ENCODE peak calls at places on chromosomes 2 and 18, in eight cellular contexts. X, Z, R, I, Y, P, T and O are unnamed samples.

GRCh38 chr2:166609183-166609959 is 115.3 kb upstream of the SCN7A start:
- DNase-seq in Y (no peak), X (no peak), Z (no peak), R (no peak), T (peak; percentile 25), I (no peak), P (no peak), O (no peak)

GRCh38 chr2:201696151-201696659 is 2.2 kb downstream of the MPP4 start:
- DNase-seq in Y (no peak), X (no peak), P (no peak), Z (peak; percentile 61), R (no peak), T (no peak), I (no peak), O (no peak)

GRCh38 chr2:120993661-120994060 is 258.0 kb downstream of the GLI2 start:
- DNase-seq in Z (no peak), I (no peak), R (peak; percentile 28), P (peak; percentile 5), T (no peak), Y (no peak), X (no peak), O (no peak)

GRCh38 chr2:109647636-109648035 is 33.5 kb downstream of the SOWAHC start:
- DNase-seq in P (no peak), Y (no peak), Z (peak; percentile 42), T (no peak), X (no peak), R (no peak), I (no peak), O (no peak)

GRCh38 chr2:36807223-36807886 is 110.8 kb downstream of the VIT start:
- DNase-seq in T (no peak), Y (no peak), Z (peak; percentile 14), I (no peak), R (no peak), X (no peak), P (peak; percentile 61), O (no peak)

GRCh38 chr2:152370783-152371182 is 35.8 kb downstream of the FMNL2 start:
- DNase-seq in P (no peak), Z (no peak), T (no peak), Y (no peak), X (no peak), I (no peak), R (no peak), O (no peak)

GRCh38 chr2:9287400-9288059 is 80.9 kb downstream of the ASAP2 start:
- DNase-seq in P (no peak), T (no peak), R (no peak), I (no peak), Z (peak; percentile 97), X (no peak), Y (no peak), O (peak; percentile 91)

GRCh38 chr18:22543764-22544163 is 126.0 kb upstream of the CTAGE1 start:
- DNase-seq in T (no peak), Z (peak; percentile 59), X (peak; percentile 23), I (no peak), Y (no peak), P (no peak), R (no peak), O (no peak)

GRCh38 chr2:1718339-1719220 is 25.7 kb downstream of the PXDN start:
- DNase-seq in Z (no peak), X (no peak), Y (no peak), P (no peak), T (no peak), R (peak; percentile 39), I (no peak), O (no peak)

GRCh38 chr18:4433762-4434161 is 21.3 kb downstream of the DLGAP1 start:
- DNase-seq in P (no peak), Y (no peak), Z (no peak), I (no peak), R (no peak), X (no peak), T (no peak), O (no peak)

GRCh38 chr2:240575101-240575965 is 7.0 kb downstream of the RNPEPL1 start:
- DNase-seq in I (no peak), X (peak; percentile 12), T (peak; percentile 59), Z (no peak), R (no peak), Y (peak; percentile 60), P (no peak), O (no peak)

GRCh38 chr2:170822885-170823799 is 6.5 kb downstream of the GAD1 start:
- DNase-seq in P (no peak), Z (no peak), Y (peak; percentile 64), T (no peak), R (no peak), X (no peak), I (no peak), O (no peak)

GRCh38 chr2:96549967-96550786 is 13.6 kb downstream of the ARID5A start:
- DNase-seq in Z (no peak), R (peak; percentile 97), X (peak; percentile 64), Y (no peak), I (no peak), T (peak; percentile 84), P (peak; percentile 74), O (no peak)

GRCh38 chr2:121501070-121501469 is 29.6 kb upstream of the RNU4ATAC start:
- DNase-seq in Y (no peak), X (no peak), I (no peak), T (no peak), Z (peak; percentile 72), R (no peak), P (no peak), O (no peak)

GRCh38 chr18:23232331-23232730 is 97.0 kb downstream of the CABLES1 start:
- DNase-seq in P (no peak), I (no peak), T (no peak), Z (no peak), Y (no peak), R (no peak), X (no peak), O (no peak)

GRCh38 chr2:239267411-239267941 is 133.3 kb downstream of the HDAC4 start:
- DNase-seq in P (peak; percentile 89), R (no peak), Z (peak; percentile 91), X (no peak), Y (no peak), I (peak; percentile 34), T (peak; percentile 87), O (peak; percentile 65)

GRCh38 chr2:164754157-164755093 is 87.2 kb downstream of the COBLL1 start:
- DNase-seq in X (no peak), P (no peak), I (no peak), Z (no peak), R (no peak), Y (no peak), T (no peak), O (no peak)

GRCh38 chr2:239723486-239724193 is 301.5 kb downstream of the NDUFA10 start:
- DNase-seq in P (no peak), Z (no peak), Y (no peak), I (no peak), X (no peak), R (peak; percentile 29), T (peak; percentile 49), O (no peak)

GRCh38 chr2:16135196-16135912 is 195.0 kb downstream of the MYCN start:
- DNase-seq in P (no peak), R (no peak), X (no peak), Z (no peak), I (no peak), T (no peak), Y (no peak), O (no peak)

GRCh38 chr2:28952806-28953190 is 28.3 kb upstream of the TOGARAM2 start:
- DNase-seq in T (no peak), I (no peak), P (no peak), R (no peak), X (no peak), Z (no peak), Y (no peak), O (no peak)
- TF ChIP-seq CTCF in T (no peak), I (no peak), P (no peak), R (no peak), X (peak; percentile 22), Z (no peak), Y (no peak), O (no peak)

GRCh38 chr18:13390196-13390595 is 171.6 kb downstream of the LDLRAD4 start:
- DNase-seq in R (no peak), T (no peak), P (no peak), Y (no peak), Z (no peak), X (no peak), I (no peak), O (no peak)

GRCh38 chr18:13388586-13389490 is 170.3 kb downstream of the LDLRAD4 start:
- DNase-seq in T (no peak), P (no peak), X (no peak), I (no peak), R (no peak), Y (no peak), Z (no peak), O (no peak)

GRCh38 chr18:13389491-13390131 is 171.1 kb downstream of the LDLRAD4 start:
- DNase-seq in Y (no peak), T (no peak), R (no peak), X (no peak), P (no peak), Z (no peak), I (no peak), O (no peak)

GRCh38 chr18:13387856-13388548 is 169.4 kb downstream of the LDLRAD4 start:
- DNase-seq in R (no peak), Y (no peak), P (no peak), X (no peak), I (no peak), Z (no peak), T (no peak), O (no peak)

DNA sequence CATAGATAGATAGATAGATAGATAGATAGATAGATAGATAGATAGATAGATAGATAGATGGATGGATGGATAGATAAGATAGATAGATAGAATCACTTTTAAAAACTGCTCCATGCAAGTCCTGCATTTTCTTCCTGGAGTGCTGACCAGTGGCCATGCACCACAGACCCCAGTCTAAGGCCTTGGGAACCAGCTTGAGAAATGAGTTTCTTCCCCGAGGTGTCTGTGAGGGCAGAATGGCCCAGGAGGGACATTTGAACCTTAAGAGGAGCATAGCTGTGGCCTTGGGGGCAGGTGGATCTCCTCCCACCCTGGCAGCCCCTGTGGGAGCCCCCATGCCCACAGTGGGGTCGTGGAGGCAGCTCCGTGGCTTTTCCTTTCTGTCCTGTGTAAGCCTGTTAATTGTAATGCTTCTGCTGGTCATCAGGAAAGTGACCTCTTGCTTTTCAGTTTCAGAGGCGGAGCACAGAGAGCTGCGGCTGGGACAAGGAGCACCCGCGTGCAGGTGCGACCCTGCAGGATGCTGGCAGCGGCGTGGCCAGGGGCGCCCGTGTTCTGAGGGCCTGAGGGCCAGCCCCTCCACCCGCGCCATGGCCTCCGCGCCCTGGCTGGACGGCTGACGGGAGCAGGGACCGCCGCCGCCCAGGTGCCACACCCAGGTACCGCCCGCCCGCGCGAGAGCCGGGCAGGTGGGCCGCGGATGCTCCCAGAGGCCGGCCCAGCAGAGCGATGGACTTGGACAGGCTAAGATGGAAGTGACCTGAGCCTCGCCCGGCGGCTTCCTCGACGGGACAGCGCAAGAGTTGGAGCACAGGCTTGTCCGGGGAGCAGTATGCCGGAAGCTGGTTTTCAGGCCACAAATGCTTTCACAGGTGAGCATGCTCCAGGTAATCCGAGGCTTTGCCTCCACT is 168.6 kb downstream of the LDLRAD4 start:
- DNase-seq in Z (no peak), I (no peak), R (no peak), Y (no peak), T (no peak), X (no peak), P (no peak), O (no peak)
- H3K27ac ChIP-seq in Z (no peak overlapping the region), I (no peak overlapping the region), R (no peak overlapping the region), Y (peak overlapping the region; percentile 15), T (no peak overlapping the region), X (peak overlapping the region; percentile 51), P (no peak overlapping the region), O (no peak overlapping the region)

GRCh38 chr2:53040536-53041229 is 726.9 kb upstream of the CHAC2 start:
- DNase-seq in X (no peak), P (no peak), Z (no peak), I (no peak), T (no peak), Y (no peak), R (no peak), O (no peak)
- TF ChIP-seq CTCF in X (no peak), P (no peak), Z (peak; percentile 6), I (no peak), T (no peak), Y (no peak), R (no peak), O (peak; percentile 17)

GRCh38 chr2:17538844-17539554 is 1.5 kb upstream of the VSNL1 start:
- DNase-seq in P (peak; percentile 75), Y (peak; percentile 82), Z (peak; percentile 66), X (peak; percentile 70), R (peak; percentile 94), T (peak; percentile 85), I (peak; percentile 80), O (peak; percentile 57)
- H3K27ac ChIP-seq in P (peak overlapping the region; percentile 83), Y (peak overlapping the region; percentile 83), Z (no peak overlapping the region), X (peak overlapping the region; percentile 91), R (peak overlapping the region; percentile 86), T (no peak overlapping the region), I (peak overlapping the region; percentile 67), O (peak overlapping the region; percentile 3)